ENCODE peak calls at places on chromosome 17, in five cellular contexts. One of them, this sample, is unnamed.

GRCh38 chr17:10429416-10430045 is 7.8 kb upstream of the MYH8 start:
- DNase-seq in RWPE1: no peak
- DNase-seq in thoracic aorta: no peak
- DNase-seq in CD8-positive, alpha-beta T cell: no peak
- DNase-seq in neural crest cell: no peak
- DNase-seq in this sample: no peak

GRCh38 chr17:340074-340473 is 12.5 kb downstream of the RPH3AL start:
- DNase-seq in CD8-positive, alpha-beta T cell: no peak
- DNase-seq in RWPE1: no peak
- DNase-seq in thoracic aorta: no peak
- DNase-seq in neural crest cell: no peak
- DNase-seq in this sample: no peak

GRCh38 chr17:2157081-2157480 is 102.2 kb downstream of the HIC1 start:
- DNase-seq in thoracic aorta: no peak
- DNase-seq in CD8-positive, alpha-beta T cell: no peak
- DNase-seq in neural crest cell: no peak
- DNase-seq in RWPE1: no peak
- DNase-seq in this sample: no peak

GRCh38 chr17:76000755-76001521 is at the start of gene CDK3:
- DNase-seq in neural crest cell: no peak
- DNase-seq in CD8-positive, alpha-beta T cell: no peak
- DNase-seq in thoracic aorta: no peak
- DNase-seq in RWPE1: no peak
- DNase-seq in this sample: peak

GRCh38 chr17:8175795-8176196 is 384 bp downstream of the TMEM107 start:
- DNase-seq in neural crest cell: no peak
- DNase-seq in RWPE1: no peak
- DNase-seq in CD8-positive, alpha-beta T cell: no peak
- DNase-seq in thoracic aorta: no peak
- DNase-seq in this sample: no peak

GRCh38 chr17:6577686-6578263 is 21.4 kb upstream of the PITPNM3 start:
- DNase-seq in neural crest cell: no peak
- DNase-seq in thoracic aorta: no peak
- DNase-seq in CD8-positive, alpha-beta T cell: no peak
- DNase-seq in RWPE1: peak
- DNase-seq in this sample: no peak

GRCh38 chr17:53058031-53058430 is 764.7 kb upstream of the KIF2B start:
- DNase-seq in CD8-positive, alpha-beta T cell: no peak
- DNase-seq in thoracic aorta: no peak
- DNase-seq in RWPE1: no peak
- DNase-seq in neural crest cell: no peak
- DNase-seq in this sample: no peak

GRCh38 chr17:7684856-7685532 is 2.3 kb downstream of the TP53 start:
- DNase-seq in thoracic aorta: no peak
- DNase-seq in RWPE1: no peak
- DNase-seq in neural crest cell: no peak
- DNase-seq in CD8-positive, alpha-beta T cell: no peak
- DNase-seq in this sample: no peak

GRCh38 chr17:6797718-6798351 is 21.8 kb downstream of the FBXO39 start:
- DNase-seq in RWPE1: no peak
- DNase-seq in CD8-positive, alpha-beta T cell: no peak
- DNase-seq in neural crest cell: no peak
- DNase-seq in thoracic aorta: no peak
- DNase-seq in this sample: no peak

GRCh38 chr17:27158390-27158789 is 135.5 kb upstream of the WSB1 start:
- DNase-seq in neural crest cell: no peak
- DNase-seq in thoracic aorta: no peak
- DNase-seq in RWPE1: no peak
- DNase-seq in CD8-positive, alpha-beta T cell: no peak
- DNase-seq in this sample: no peak

GRCh38 chr17:69716571-69716970 is 302.1 kb downstream of the MAP2K6 start:
- DNase-seq in thoracic aorta: no peak
- DNase-seq in RWPE1: no peak
- DNase-seq in CD8-positive, alpha-beta T cell: no peak
- DNase-seq in neural crest cell: no peak
- DNase-seq in this sample: no peak

GRCh38 chr17:50909765-50910661 is 43.9 kb upstream of the TOB1 start:
- DNase-seq in thoracic aorta: no peak
- DNase-seq in RWPE1: no peak
- DNase-seq in CD8-positive, alpha-beta T cell: peak
- DNase-seq in neural crest cell: no peak
- DNase-seq in this sample: no peak

GRCh38 chr17:63682441-63682840 is 17.5 kb downstream of the LIMD2 start:
- DNase-seq in neural crest cell: no peak
- DNase-seq in CD8-positive, alpha-beta T cell: no peak
- DNase-seq in thoracic aorta: no peak
- DNase-seq in RWPE1: no peak
- DNase-seq in this sample: no peak

GRCh38 chr17:60087882-60088669 is 9.4 kb upstream of the HEATR6 start:
- DNase-seq in CD8-positive, alpha-beta T cell: no peak
- DNase-seq in neural crest cell: no peak
- DNase-seq in thoracic aorta: no peak
- DNase-seq in RWPE1: peak
- DNase-seq in this sample: no peak

GRCh38 chr17:33113281-33114010 is 121.8 kb downstream of the SPACA3 start:
- DNase-seq in thoracic aorta: no peak
- DNase-seq in CD8-positive, alpha-beta T cell: no peak
- DNase-seq in RWPE1: no peak
- DNase-seq in neural crest cell: no peak
- DNase-seq in this sample: no peak

GRCh38 chr17:50630524-50631194 is 4.0 kb upstream of the ABCC3 start:
- DNase-seq in thoracic aorta: no peak
- DNase-seq in RWPE1: peak
- DNase-seq in CD8-positive, alpha-beta T cell: peak
- DNase-seq in neural crest cell: no peak
- DNase-seq in this sample: peak

GRCh38 chr17:2797226-2797625 is 988 bp downstream of the RAP1GAP2 start:
- DNase-seq in neural crest cell: no peak
- DNase-seq in RWPE1: no peak
- DNase-seq in thoracic aorta: no peak
- DNase-seq in CD8-positive, alpha-beta T cell: no peak
- DNase-seq in this sample: no peak

GRCh38 chr17:1074886-1075665 is 78.1 kb downstream of the TIMM22 start:
- DNase-seq in CD8-positive, alpha-beta T cell: no peak
- DNase-seq in RWPE1: no peak
- DNase-seq in neural crest cell: no peak
- DNase-seq in thoracic aorta: no peak
- DNase-seq in this sample: no peak

GRCh38 chr17:54948380-54948779 is 20.1 kb downstream of the COX11 start:
- DNase-seq in RWPE1: peak
- DNase-seq in thoracic aorta: no peak
- DNase-seq in CD8-positive, alpha-beta T cell: no peak
- DNase-seq in neural crest cell: no peak
- DNase-seq in this sample: no peak

GRCh38 chr17:14011740-14012405 is 57.4 kb upstream of the COX10 start:
- DNase-seq in RWPE1: no peak
- DNase-seq in thoracic aorta: no peak
- DNase-seq in CD8-positive, alpha-beta T cell: no peak
- DNase-seq in neural crest cell: no peak
- DNase-seq in this sample: no peak

GRCh38 chr17:74647871-74648672 is 24.5 kb upstream of the CD300E start:
- DNase-seq in thoracic aorta: no peak
- DNase-seq in neural crest cell: no peak
- DNase-seq in RWPE1: no peak
- DNase-seq in CD8-positive, alpha-beta T cell: no peak
- DNase-seq in this sample: no peak

GRCh38 chr17:15963670-15964110 is 18.8 kb downstream of the ADORA2B start:
- DNase-seq in CD8-positive, alpha-beta T cell: no peak
- DNase-seq in thoracic aorta: no peak
- DNase-seq in RWPE1: peak
- DNase-seq in neural crest cell: no peak
- DNase-seq in this sample: no peak

GRCh38 chr17:52147872-52148271 is 10.6 kb downstream of the CA10 start:
- DNase-seq in neural crest cell: no peak
- DNase-seq in RWPE1: no peak
- DNase-seq in CD8-positive, alpha-beta T cell: no peak
- DNase-seq in thoracic aorta: no peak
- DNase-seq in this sample: no peak

GRCh38 chr17:50044483-50044882 is 11.4 kb upstream of the ITGA3 start:
- DNase-seq in thoracic aorta: no peak
- DNase-seq in neural crest cell: no peak
- DNase-seq in RWPE1: no peak
- DNase-seq in CD8-positive, alpha-beta T cell: no peak
- DNase-seq in this sample: no peak

GRCh38 chr17:6894206-6894528 is 62.6 kb upstream of the TEKT1 start:
- DNase-seq in RWPE1: no peak
- DNase-seq in thoracic aorta: no peak
- DNase-seq in CD8-positive, alpha-beta T cell: no peak
- DNase-seq in neural crest cell: no peak
- DNase-seq in this sample: peak

GRCh38 chr17:70313450-70313849 is 144.1 kb downstream of the KCNJ2 start:
- DNase-seq in neural crest cell: no peak
- DNase-seq in thoracic aorta: no peak
- DNase-seq in RWPE1: no peak
- DNase-seq in CD8-positive, alpha-beta T cell: no peak
- DNase-seq in this sample: peak

GRCh38 chr17:1905190-1905919 is 75.5 kb downstream of the RPA1 start:
- DNase-seq in thoracic aorta: no peak
- DNase-seq in RWPE1: no peak
- DNase-seq in CD8-positive, alpha-beta T cell: no peak
- DNase-seq in neural crest cell: no peak
- DNase-seq in this sample: no peak

GRCh38 chr17:27457405-27457730 is 1.1 kb downstream of the KSR1 start:
- DNase-seq in thoracic aorta: no peak
- DNase-seq in RWPE1: no peak
- DNase-seq in CD8-positive, alpha-beta T cell: no peak
- DNase-seq in neural crest cell: no peak
- DNase-seq in this sample: no peak

GRCh38 chr17:18182978-18183333 is 672 bp upstream of the ALKBH5 start:
- DNase-seq in CD8-positive, alpha-beta T cell: peak
- DNase-seq in RWPE1: peak
- DNase-seq in neural crest cell: peak
- DNase-seq in thoracic aorta: peak
- DNase-seq in this sample: peak

GRCh38 chr17:30021708-30022317 is 80.4 kb downstream of the EFCAB5 start:
- DNase-seq in CD8-positive, alpha-beta T cell: no peak
- DNase-seq in neural crest cell: peak
- DNase-seq in thoracic aorta: no peak
- DNase-seq in RWPE1: peak
- DNase-seq in this sample: peak

GRCh38 chr17:20268700-20269475 is 198.5 kb downstream of the LGALS9B start:
- DNase-seq in neural crest cell: no peak
- DNase-seq in thoracic aorta: no peak
- DNase-seq in RWPE1: no peak
- DNase-seq in CD8-positive, alpha-beta T cell: no peak
- DNase-seq in this sample: no peak

DNA sequence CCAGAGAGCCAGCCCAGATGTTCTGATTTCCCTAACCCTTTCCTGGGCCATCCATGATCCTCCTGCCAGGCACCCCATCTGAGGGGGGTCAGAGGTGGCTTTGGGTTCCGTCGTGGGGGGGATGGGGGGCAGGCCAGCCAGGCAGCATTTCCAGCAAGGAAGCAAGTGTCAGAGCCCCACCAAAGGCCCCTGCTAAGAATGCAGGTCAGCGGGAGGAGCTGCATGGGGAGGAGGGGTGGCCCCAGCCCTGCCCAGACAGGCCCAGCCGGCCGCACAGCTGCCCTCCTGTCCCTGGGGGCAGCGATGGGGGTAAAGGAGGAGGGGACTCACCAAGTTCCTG is 2.3 kb upstream of the SCRN2 start:
- DNase-seq in thoracic aorta: no peak
- DNase-seq in RWPE1: no peak
- DNase-seq in neural crest cell: no peak
- DNase-seq in CD8-positive, alpha-beta T cell: no peak
- DNase-seq in this sample: no peak
- TF ChIP-seq CTCF in thoracic aorta: no peak
- TF ChIP-seq CTCF in RWPE1: peak
- TF ChIP-seq CTCF in neural crest cell: no peak
- TF ChIP-seq CTCF in CD8-positive, alpha-beta T cell: no peak
- TF ChIP-seq CTCF in this sample: no peak

GRCh38 chr17:44522883-44523671 is 19.9 kb upstream of the GPATCH8 start:
- DNase-seq in neural crest cell: peak
- DNase-seq in RWPE1: peak
- DNase-seq in thoracic aorta: no peak
- DNase-seq in CD8-positive, alpha-beta T cell: peak
- DNase-seq in this sample: peak
- TF ChIP-seq CTCF in neural crest cell: peak
- TF ChIP-seq CTCF in RWPE1: peak
- TF ChIP-seq CTCF in thoracic aorta: peak
- TF ChIP-seq CTCF in CD8-positive, alpha-beta T cell: no peak
- TF ChIP-seq CTCF in this sample: peak

GRCh38 chr17:57108656-57109392 is 23.8 kb downstream of the AKAP1 start:
- DNase-seq in neural crest cell: no peak
- DNase-seq in RWPE1: no peak
- DNase-seq in thoracic aorta: peak
- DNase-seq in CD8-positive, alpha-beta T cell: no peak
- DNase-seq in this sample: no peak
- TF ChIP-seq CTCF in neural crest cell: no peak
- TF ChIP-seq CTCF in RWPE1: no peak
- TF ChIP-seq CTCF in thoracic aorta: no peak
- TF ChIP-seq CTCF in CD8-positive, alpha-beta T cell: no peak
- TF ChIP-seq CTCF in this sample: no peak

DNA sequence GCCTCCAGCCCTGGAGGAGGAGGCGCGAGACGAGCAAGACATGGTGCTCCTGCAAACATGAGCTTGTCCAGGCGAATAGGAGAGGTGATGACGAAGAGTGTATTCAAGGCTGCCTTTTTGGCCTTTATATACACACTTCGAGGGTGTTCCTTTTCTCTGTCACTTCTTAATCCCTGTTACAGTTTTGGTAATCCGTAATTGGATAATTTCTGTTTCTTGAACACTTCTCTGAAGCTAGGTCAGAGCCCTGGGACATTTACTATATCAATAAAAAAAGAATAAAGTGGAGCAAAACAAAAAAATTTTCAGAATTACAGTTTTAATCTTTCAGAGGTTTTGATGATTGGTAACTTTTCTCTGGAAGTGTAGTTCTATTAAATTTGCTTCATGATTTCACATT is at the start of gene KRT24:
- DNase-seq in RWPE1: no peak
- DNase-seq in thoracic aorta: no peak
- DNase-seq in CD8-positive, alpha-beta T cell: no peak
- DNase-seq in neural crest cell: no peak
- DNase-seq in this sample: no peak
- TF ChIP-seq CTCF in RWPE1: no peak
- TF ChIP-seq CTCF in thoracic aorta: no peak
- TF ChIP-seq CTCF in CD8-positive, alpha-beta T cell: no peak
- TF ChIP-seq CTCF in neural crest cell: no peak
- TF ChIP-seq CTCF in this sample: no peak

This sample was measured in GM13977.